ENCODE peak calls at places on chromosomes 16 and 17, in four cellular contexts. H, A, Y and B are unnamed samples.

GRCh38 chr17:9150407-9151090 is 129.2 kb downstream of the NTN1 start:
- DNase-seq in A (no peak), Y (no peak), H (no peak), B (no peak)

GRCh38 chr17:17443173-17443572 is 33.6 kb upstream of the MED9 start:
- DNase-seq in A (no peak), Y (no peak), H (no peak), B (no peak)

GRCh38 chr17:50828508-50829170 is 6.7 kb upstream of the WFIKKN2 start:
- DNase-seq in A (no peak), H (no peak), Y (peak; percentile 35), B (no peak)

GRCh38 chr17:58136669-58137279 is 11.4 kb upstream of the OR4D1 start:
- DNase-seq in A (peak; percentile 34), Y (no peak), H (peak; percentile 62), B (no peak)

GRCh38 chr16:31064882-31065461 is 9.1 kb downstream of the ZNF668 start:
- DNase-seq in H (no peak), Y (no peak), A (no peak), B (no peak)

GRCh38 chr16:58024673-58025350 is 742 bp upstream of the MMP15 start:
- DNase-seq in Y (no peak), A (peak; percentile 74), H (peak; percentile 77), B (no peak)

GRCh38 chr17:6938637-6939036 is 57.2 kb upstream of the ALOX12 start:
- DNase-seq in H (no peak), Y (peak; percentile 8), A (no peak), B (no peak)

GRCh38 chr17:62614142-62614541 is 13.3 kb upstream of the MRC2 start:
- DNase-seq in A (no peak), Y (no peak), H (no peak), B (no peak)

GRCh38 chr17:57251211-57251787 is 5.0 kb upstream of the MSI2 start:
- DNase-seq in A (no peak), Y (no peak), H (no peak), B (no peak)

GRCh38 chr16:81585785-81586184 is 141.2 kb downstream of the CMIP start:
- DNase-seq in Y (no peak), H (peak; percentile 77), A (peak; percentile 62), B (no peak)

GRCh38 chr17:37489197-37490001 is at the start of gene DUSP14:
- DNase-seq in A (peak; percentile 92), H (peak; percentile 86), Y (no peak), B (no peak)

GRCh38 chr17:77821114-77821513 is 137.4 kb upstream of the TNRC6C start:
- DNase-seq in Y (no peak), A (peak; percentile 24), H (peak; percentile 58), B (no peak)

GRCh38 chr17:49708515-49709161 is 874 bp upstream of the SLC35B1 start:
- DNase-seq in A (peak; percentile 57), Y (no peak), H (peak; percentile 61), B (no peak)

GRCh38 chr16:83031524-83031923 is 404.8 kb downstream of the CDH13 start:
- DNase-seq in A (no peak), Y (no peak), H (no peak), B (no peak)

GRCh38 chr17:43616865-43617264 is 44.9 kb downstream of the MEOX1 start:
- DNase-seq in Y (no peak), A (no peak), H (no peak), B (no peak)

GRCh38 chr16:3654249-3654991 is at the start of gene DNASE1:
- DNase-seq in A (peak; percentile 90), H (peak; percentile 93), Y (peak; percentile 9), B (no peak)

GRCh38 chr17:57607553-57608120 is 137.5 kb downstream of the CCDC182 start:
- DNase-seq in H (no peak), A (no peak), Y (no peak), B (no peak)

GRCh38 chr17:332558-333322 is 19.9 kb downstream of the RPH3AL start:
- DNase-seq in H (no peak), A (no peak), Y (no peak), B (no peak)

GRCh38 chr17:3802461-3803307 is 1.7 kb upstream of the ITGAE start:
- DNase-seq in H (no peak), Y (no peak), A (no peak), B (no peak)
- H3K27ac ChIP-seq in H (no peak overlapping the region), Y (no peak overlapping the region), A (no peak overlapping the region), B (no peak overlapping the region)

GRCh38 chr17:29616300-29617048 is 6.2 kb downstream of the CORO6 start:
- DNase-seq in A (no peak), Y (no peak), H (peak; percentile 36), B (no peak)
- TF ChIP-seq EZH2 in A (no peak), Y (peak; percentile 16), H (peak; percentile 8), B (no peak)

GRCh38 chr17:35765731-35766488 is 5.2 kb downstream of the C17orf50 start:
- DNase-seq in H (no peak), Y (no peak), A (no peak), B (no peak)

GRCh38 chr17:35761601-35762000 is 914 bp downstream of the C17orf50 start:
- DNase-seq in Y (no peak), H (no peak), A (no peak), B (no peak)

GRCh38 chr17:35764123-35764991 is 3.7 kb downstream of the C17orf50 start:
- DNase-seq in A (peak; percentile 91), Y (peak; percentile 49), H (peak; percentile 96), B (no peak)

GRCh38 chr17:35765086-35765710 is 4.5 kb downstream of the C17orf50 start:
- DNase-seq in Y (no peak), A (no peak), H (no peak), B (no peak)

GRCh38 chr17:35763767-35764122 is 3.1 kb downstream of the C17orf50 start:
- DNase-seq in Y (no peak), A (no peak), H (no peak), B (no peak)
- TF ChIP-seq POLR2AphosphoS5 in Y (no peak), A (no peak), H (no peak), B (no peak)

DNA sequence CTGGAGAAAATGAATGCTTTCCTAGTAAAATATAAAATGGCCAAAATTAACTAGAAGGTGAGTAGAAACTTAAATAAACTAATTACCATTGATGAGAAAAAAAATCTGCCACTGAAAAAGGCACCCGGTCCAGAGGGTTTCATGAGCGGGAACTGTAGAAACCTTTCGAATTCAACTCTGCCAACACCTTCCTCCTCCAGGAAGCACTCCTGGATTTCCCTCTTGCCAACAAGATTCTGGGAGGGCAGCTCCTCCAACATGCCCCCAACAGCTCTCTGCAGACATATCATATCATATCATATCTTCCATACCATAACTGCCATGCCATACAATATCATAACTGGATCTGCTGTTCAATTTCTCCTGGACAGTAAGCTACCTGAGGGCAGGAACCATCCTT is 9.4 kb downstream of the ARHGAP27 start:
- DNase-seq in A (no peak), Y (no peak), H (no peak), B (no peak)
- H3K27ac ChIP-seq in A (no peak overlapping the region), Y (no peak overlapping the region), H (no peak overlapping the region), B (no peak overlapping the region)

DNA sequence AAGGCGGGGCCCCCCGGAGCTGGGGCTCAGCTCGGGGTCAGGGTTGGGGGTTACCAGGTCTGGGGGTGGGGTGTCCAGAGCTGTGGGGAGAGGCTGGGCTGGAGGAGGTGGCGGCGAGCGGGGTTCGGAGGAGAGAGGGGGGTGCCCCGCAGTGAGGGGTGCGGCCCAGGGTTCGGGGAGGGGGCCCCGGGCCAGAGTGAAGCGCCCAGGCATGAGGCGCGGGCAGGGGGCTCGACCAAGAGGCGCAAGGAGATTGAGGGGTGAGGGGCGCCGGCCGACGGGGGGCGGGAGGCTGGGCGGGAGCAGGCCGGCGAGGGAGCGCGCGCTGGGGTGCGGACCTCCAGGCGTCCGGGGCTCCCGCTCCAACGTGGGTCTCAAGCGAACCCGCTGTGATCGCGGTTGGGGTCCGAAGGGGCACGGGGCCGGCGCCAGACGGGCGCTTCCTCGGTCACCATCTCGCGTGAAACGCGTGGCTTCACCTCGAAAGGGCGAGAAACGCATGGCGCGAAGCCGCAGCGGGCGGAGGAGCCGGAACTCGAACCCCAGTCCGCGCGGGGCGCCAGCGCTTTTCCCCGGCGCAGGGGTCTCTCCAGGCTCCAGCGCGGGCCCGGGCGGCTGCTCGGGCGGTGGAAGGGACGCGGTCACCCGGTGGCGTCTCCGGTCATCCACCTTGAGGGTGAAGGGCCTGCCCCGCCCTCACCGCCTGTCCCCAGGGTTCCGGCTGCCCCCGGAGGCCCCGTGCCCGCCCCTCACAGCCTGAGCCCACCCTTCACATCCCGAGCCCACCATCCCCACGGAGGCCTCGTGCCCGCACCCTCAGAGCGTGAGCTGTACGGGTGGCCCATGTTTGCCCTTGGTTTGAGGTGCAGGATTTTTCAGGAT is 856 bp downstream of the CPNE7 start:
- DNase-seq in H (peak; percentile 54), A (no peak), Y (no peak), B (no peak)
- TF ChIP-seq EZH2 in H (peak; percentile 10), A (no peak), Y (no peak), B (no peak)